ENCODE peak calls at places on chromosomes 3 and 15, in nine cellular contexts. Y, W, D, X, Q, M, K, T and G are unnamed samples.

GRCh38 chr15:81304226-81304625 is 19.7 kb downstream of the STARD5 start:
- DNase-seq in Y (no peak), W (peak; percentile 42), D (no peak), X (no peak), Q (no peak), M (peak; percentile 80), K (no peak), T (peak; percentile 27), G (peak; percentile 22)

GRCh38 chr3:74370342-74370741 is 244.1 kb downstream of the CNTN3 start:
- DNase-seq in Y (no peak), W (no peak), D (no peak), X (no peak), Q (no peak), M (no peak), K (no peak), T (no peak), G (no peak)

GRCh38 chr15:89364341-89364740 is 29.7 kb upstream of the POLG start:
- DNase-seq in Y (no peak), W (no peak), D (no peak), X (peak; percentile 10), Q (no peak), M (no peak), K (no peak), T (no peak), G (no peak)

GRCh38 chr3:158570999-158571702 is at the start of gene MLF1:
- DNase-seq in Y (peak; percentile 99), W (peak; percentile 98), D (peak; percentile 98), X (peak; percentile 89), Q (peak; percentile 98), M (peak; percentile 90), K (peak; percentile 99), T (peak; percentile 99), G (peak; percentile 99)

GRCh38 chr3:178583963-178584575 is 47.8 kb downstream of the KCNMB2 start:
- DNase-seq in Y (no peak), W (no peak), D (no peak), X (no peak), Q (no peak), M (no peak), K (no peak), T (no peak), G (no peak)

GRCh38 chr3:128072454-128073184 is 20.4 kb downstream of the SEC61A1 start:
- DNase-seq in Y (no peak), W (no peak), D (no peak), X (no peak), Q (no peak), M (no peak), K (no peak), T (no peak), G (no peak)

GRCh38 chr3:94440767-94441493 is 378.1 kb downstream of the NSUN3 start:
- DNase-seq in Y (peak; percentile 76), W (no peak), D (no peak), X (no peak), Q (no peak), M (peak; percentile 89), K (no peak), T (peak; percentile 49), G (no peak)

GRCh38 chr3:10780243-10780642 is 35.8 kb upstream of the SLC6A11 start:
- DNase-seq in Y (no peak), W (no peak), D (no peak), X (no peak), Q (no peak), M (no peak), K (no peak), T (no peak), G (no peak)

GRCh38 chr15:57917998-57918397 is 147.5 kb downstream of the ALDH1A2 start:
- DNase-seq in Y (no peak), W (no peak), D (no peak), X (no peak), Q (no peak), M (no peak), K (no peak), T (no peak), G (no peak)

GRCh38 chr3:72379500-72380187 is 468.6 kb downstream of the SHQ1 start:
- DNase-seq in Y (peak; percentile 55), W (no peak), D (no peak), X (peak; percentile 51), Q (no peak), M (no peak), K (no peak), T (peak; percentile 68), G (no peak)

GRCh38 chr3:102510663-102511062 is 75.8 kb downstream of the ZPLD1 start:
- DNase-seq in Y (peak; percentile 25), W (no peak), D (no peak), X (no peak), Q (no peak), M (peak; percentile 15), K (no peak), T (no peak), G (no peak)

GRCh38 chr3:19489936-19490335 is 341.6 kb downstream of the KCNH8 start:
- DNase-seq in Y (no peak), W (no peak), D (no peak), X (no peak), Q (no peak), M (no peak), K (peak; percentile 4), T (no peak), G (no peak)
- H3K4me1 ChIP-seq in Y (no peaks in the 10 kb centered on the region), W (no peaks in the 10 kb centered on the region), D (no peaks in the 10 kb centered on the region), X (no peaks in the 10 kb centered on the region), Q (no peaks in the 10 kb centered on the region), M (no peaks in the 10 kb centered on the region), K (no peaks in the 10 kb centered on the region), T (no peaks in the 10 kb centered on the region), G (no peaks in the 10 kb centered on the region)

GRCh38 chr15:78895411-78895810 is 22.7 kb downstream of the MORF4L1 start:
- DNase-seq in Y (no peak), W (no peak), D (no peak), X (no peak), Q (no peak), M (no peak), K (no peak), T (no peak), G (no peak)

GRCh38 chr15:78893538-78893937 is 20.8 kb downstream of the MORF4L1 start:
- DNase-seq in Y (no peak), W (no peak), D (no peak), X (no peak), Q (no peak), M (no peak), K (no peak), T (no peak), G (no peak)

DNA sequence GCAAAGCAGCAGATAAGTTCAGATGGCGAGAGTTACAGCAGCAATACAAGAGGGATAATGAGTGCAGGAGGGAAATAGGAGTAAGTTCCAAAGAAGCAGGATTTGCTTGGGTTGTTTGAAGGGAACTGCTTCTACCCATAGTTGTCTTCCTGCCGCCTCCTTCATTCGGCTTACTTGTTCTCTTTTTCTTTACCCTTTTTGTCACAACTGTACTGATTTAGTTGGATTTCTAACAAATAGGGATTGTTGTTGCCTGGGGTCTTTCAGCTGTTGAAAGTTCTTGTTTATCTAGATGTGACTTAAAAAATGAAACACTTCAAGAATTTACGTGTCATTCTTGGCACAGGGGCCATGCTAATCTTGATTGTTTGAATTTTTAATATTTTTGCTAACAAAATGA is 25.9 kb downstream of the MORF4L1 start:
- DNase-seq in Y (no peak), W (no peak), D (no peak), X (no peak), Q (no peak), M (no peak), K (no peak), T (no peak), G (no peak)
- H3K36me3 ChIP-seq in Y (peaks cover 97% of the 10 kb centered on the region), W (peaks cover 13% of the 10 kb centered on the region), D (peaks cover 73% of the 10 kb centered on the region), X (peaks cover 8% of the 10 kb centered on the region), Q (peaks cover 59% of the 10 kb centered on the region), M (peaks cover 79% of the 10 kb centered on the region), K (peaks cover 9% of the 10 kb centered on the region), T (peaks cover 94% of the 10 kb centered on the region), G (peaks cover 6% of the 10 kb centered on the region)

GRCh38 chr3:66656608-66657007 is 155.8 kb upstream of the LRIG1 start:
- DNase-seq in Y (no peak), W (no peak), D (no peak), X (no peak), Q (no peak), M (no peak), K (no peak), T (no peak), G (no peak)
- H3K4me1 ChIP-seq in Y (peaks cover 23% of the 10 kb centered on the region), W (no peaks in the 10 kb centered on the region), D (peaks cover 7% of the 10 kb centered on the region), X (no peaks in the 10 kb centered on the region), Q (no peaks in the 10 kb centered on the region), M (no peaks in the 10 kb centered on the region), K (no peaks in the 10 kb centered on the region), T (no peaks in the 10 kb centered on the region), G (no peaks in the 10 kb centered on the region)

GRCh38 chr15:78290222-78290621 is 9.2 kb downstream of the SKIC8 start:
- DNase-seq in Y (no peak), W (no peak), D (no peak), X (no peak), Q (no peak), M (no peak), K (no peak), T (no peak), G (no peak)

GRCh38 chr15:78291698-78292097 is 7.7 kb downstream of the SKIC8 start:
- DNase-seq in Y (no peak), W (no peak), D (no peak), X (no peak), Q (no peak), M (no peak), K (no peak), T (no peak), G (no peak)

GRCh38 chr15:78292219-78292618 is 7.2 kb downstream of the SKIC8 start:
- DNase-seq in Y (no peak), W (no peak), D (no peak), X (no peak), Q (no peak), M (no peak), K (no peak), T (no peak), G (no peak)

GRCh38 chr15:78291052-78291451 is 8.4 kb downstream of the SKIC8 start:
- DNase-seq in Y (no peak), W (no peak), D (no peak), X (no peak), Q (no peak), M (no peak), K (no peak), T (no peak), G (no peak)
- H3K36me3 ChIP-seq in Y (peaks cover 90% of the 10 kb centered on the region), W (no peaks in the 10 kb centered on the region), D (peaks cover 29% of the 10 kb centered on the region), X (no peaks in the 10 kb centered on the region), Q (peaks cover 86% of the 10 kb centered on the region), M (peaks cover 45% of the 10 kb centered on the region), K (peaks cover 3% of the 10 kb centered on the region), T (peaks cover 19% of the 10 kb centered on the region), G (peaks cover 6% of the 10 kb centered on the region)

GRCh38 chr3:46282696-46283095 is 40.4 kb downstream of the CCR3 start:
- DNase-seq in Y (no peak), W (no peak), D (no peak), X (no peak), Q (no peak), M (no peak), K (no peak), T (no peak), G (no peak)
- H3K4me1 ChIP-seq in Y (no peaks in the 10 kb centered on the region), W (no peaks in the 10 kb centered on the region), D (no peaks in the 10 kb centered on the region), X (no peaks in the 10 kb centered on the region), Q (no peaks in the 10 kb centered on the region), M (no peaks in the 10 kb centered on the region), K (no peaks in the 10 kb centered on the region), T (no peaks in the 10 kb centered on the region), G (no peaks in the 10 kb centered on the region)

GRCh38 chr3:187950671-187951070 is 203.3 kb upstream of the LPP start:
- DNase-seq in Y (no peak), W (no peak), D (no peak), X (no peak), Q (no peak), M (no peak), K (no peak), T (no peak), G (no peak)
- H3K36me3 ChIP-seq in Y (no peaks in the 10 kb centered on the region), W (no peaks in the 10 kb centered on the region), D (no peaks in the 10 kb centered on the region), X (no peaks in the 10 kb centered on the region), Q (no peaks in the 10 kb centered on the region), M (no peaks in the 10 kb centered on the region), K (no peaks in the 10 kb centered on the region), T (no peaks in the 10 kb centered on the region), G (no peaks in the 10 kb centered on the region)